ENCODE peak calls at places on chromosomes 11 and 22, in four cellular contexts. P is GM12891, G is K562, N is GM12878. U is an unnamed sample.

GRCh38 chr11:31050061-31050790 is 319.3 kb downstream of the DCDC1 start:
- DNase-seq in P (no peak), G (no peak), N (no peak), U (no peak)

GRCh38 chr22:46195487-46196165 is 45.3 kb downstream of the PPARA start:
- DNase-seq in P (no peak), G (no peak), N (no peak), U (no peak)

GRCh38 chr22:17875156-17875555 is 100.9 kb upstream of the BID start:
- DNase-seq in P (no peak), G (no peak), N (no peak), U (no peak)

GRCh38 chr11:27471067-27471587 is 1.5 kb downstream of the LGR4 start:
- DNase-seq in P (no peak), G (peak; percentile 11), N (no peak), U (no peak)

GRCh38 chr11:12354750-12355545 is 22.4 kb upstream of the PARVA start:
- DNase-seq in P (no peak), G (no peak), N (no peak), U (no peak)

GRCh38 chr22:24901448-24901847 is 45.0 kb downstream of the LHFPL7 start:
- DNase-seq in P (no peak), G (no peak), N (no peak), U (no peak)

GRCh38 chr11:253886-254270 is 17.1 kb downstream of the PSMD13 start:
- DNase-seq in P (no peak), G (no peak), N (no peak), U (no peak)

GRCh38 chr11:118108513-118108912 is 21.8 kb upstream of the SMIM35 start:
- DNase-seq in P (no peak), G (no peak), N (no peak), U (no peak)

GRCh38 chr11:131311746-131312145 is 58.7 kb upstream of the NTM start:
- DNase-seq in P (no peak), G (no peak), N (no peak), U (no peak)

GRCh38 chr11:94658888-94659287 is 91.7 kb downstream of the PIWIL4 start:
- DNase-seq in P (no peak), G (no peak), N (no peak), U (no peak)

GRCh38 chr11:59141191-59141590 is 1.5 kb upstream of the FAM111A start:
- DNase-seq in P (no peak), G (no peak), N (no peak), U (no peak)

GRCh38 chr11:9851366-9851765 is 187.5 kb downstream of the SWAP70 start:
- DNase-seq in P (no peak), G (no peak), N (no peak), U (no peak)

GRCh38 chr22:20551805-20552449 is 44.5 kb downstream of the MED15 start:
- DNase-seq in P (no peak), G (no peak), N (no peak), U (no peak)

GRCh38 chr22:23305321-23305910 is 125.1 kb downstream of the BCR start:
- DNase-seq in P (no peak), G (no peak), N (no peak), U (no peak)

GRCh38 chr11:64742087-64742939 is 1.6 kb downstream of the RASGRP2 start:
- DNase-seq in P (peak; percentile 72), G (peak; percentile 72), N (no peak), U (peak; percentile 45)

GRCh38 chr11:27456802-27457329 is 15.7 kb downstream of the LGR4 start:
- DNase-seq in P (no peak), G (no peak), N (no peak), U (no peak)

GRCh38 chr11:30351061-30351460 is 28.2 kb downstream of the ARL14EP start:
- DNase-seq in P (no peak), G (no peak), N (no peak), U (no peak)

GRCh38 chr11:84800755-84801346 is 826.3 kb downstream of the DLG2 start:
- DNase-seq in P (no peak), G (no peak), N (no peak), U (no peak)

GRCh38 chr11:47711225-47711624 is 3.9 kb downstream of the AGBL2 start:
- DNase-seq in P (no peak), G (no peak), N (no peak), U (no peak)

GRCh38 chr11:12762696-12763324 is 88.6 kb downstream of the TEAD1 start:
- DNase-seq in P (no peak), G (no peak), N (no peak), U (no peak)

GRCh38 chr11:128462802-128463385 is 124.5 kb downstream of the ETS1 start:
- DNase-seq in P (no peak), G (no peak), N (no peak), U (no peak)

GRCh38 chr11:108975641-108976071 is 310.8 kb downstream of the DDX10 start:
- DNase-seq in P (no peak), G (no peak), N (no peak), U (no peak)

GRCh38 chr11:105786766-105787165 is 176.9 kb downstream of the GRIA4 start:
- DNase-seq in P (no peak), G (no peak), N (no peak), U (no peak)

GRCh38 chr11:6402061-6402470 is 11.8 kb downstream of the SMPD1 start:
- DNase-seq in P (no peak), G (peak; percentile 23), N (no peak), U (no peak)
- TF ChIP-seq SPI1 in P (no peak), G (no peak), N (no peak), U (no peak)

GRCh38 chr11:35617687-35618496 is at the start of gene FJX1:
- DNase-seq in P (peak; percentile 72), G (peak; percentile 63), N (no peak), U (no peak)

GRCh38 chr11:35618497-35619029 is 303 bp downstream of the FJX1 start:
- DNase-seq in P (peak; percentile 47), G (peak; percentile 25), N (no peak), U (peak; percentile 13)

GRCh38 chr11:35617316-35617686 is 959 bp upstream of the FJX1 start:
- DNase-seq in P (no peak), G (no peak), N (no peak), U (no peak)

GRCh38 chr11:35614949-35615569 is 3.2 kb upstream of the FJX1 start:
- DNase-seq in P (no peak), G (no peak), N (no peak), U (no peak)

GRCh38 chr11:35615911-35616900 is 2.1 kb upstream of the FJX1 start:
- DNase-seq in P (no peak), G (peak; percentile 62), N (no peak), U (peak; percentile 36)
- TF ChIP-seq SPI1 in P (no peak), G (no peak), N (no peak), U (no peak)

GRCh38 chr11:88320149-88320559 is 17.4 kb downstream of the CTSC start:
- DNase-seq in P (no peak), G (no peak), N (no peak), U (no peak)
- TF ChIP-seq SPI1 in P (no peak), G (no peak), N (no peak), U (no peak)

DNA sequence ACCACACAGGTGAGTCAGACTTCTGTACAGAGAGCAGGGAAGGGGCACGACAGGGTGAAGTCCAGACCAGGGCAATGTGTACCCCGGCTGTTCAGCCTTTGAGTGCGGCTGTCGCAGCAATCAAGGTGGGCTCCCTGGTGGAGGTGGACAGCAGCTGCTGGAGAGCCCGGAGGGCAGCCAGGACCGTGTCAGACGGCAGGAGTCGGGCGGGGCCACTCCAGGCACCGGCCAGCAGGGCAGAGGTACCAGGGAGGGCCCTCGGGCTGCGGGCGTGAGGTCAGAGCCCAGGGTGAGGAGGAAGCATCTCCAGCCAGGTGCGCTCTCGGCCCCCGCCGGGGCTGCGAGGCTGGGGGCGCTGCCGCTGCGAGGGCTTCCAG is 802 bp upstream of the PIM3 start:
- DNase-seq in P (no peak), G (no peak), N (no peak), U (no peak)
- TF ChIP-seq SPI1 in P (no peak), G (no peak), N (no peak), U (no peak)

DNA sequence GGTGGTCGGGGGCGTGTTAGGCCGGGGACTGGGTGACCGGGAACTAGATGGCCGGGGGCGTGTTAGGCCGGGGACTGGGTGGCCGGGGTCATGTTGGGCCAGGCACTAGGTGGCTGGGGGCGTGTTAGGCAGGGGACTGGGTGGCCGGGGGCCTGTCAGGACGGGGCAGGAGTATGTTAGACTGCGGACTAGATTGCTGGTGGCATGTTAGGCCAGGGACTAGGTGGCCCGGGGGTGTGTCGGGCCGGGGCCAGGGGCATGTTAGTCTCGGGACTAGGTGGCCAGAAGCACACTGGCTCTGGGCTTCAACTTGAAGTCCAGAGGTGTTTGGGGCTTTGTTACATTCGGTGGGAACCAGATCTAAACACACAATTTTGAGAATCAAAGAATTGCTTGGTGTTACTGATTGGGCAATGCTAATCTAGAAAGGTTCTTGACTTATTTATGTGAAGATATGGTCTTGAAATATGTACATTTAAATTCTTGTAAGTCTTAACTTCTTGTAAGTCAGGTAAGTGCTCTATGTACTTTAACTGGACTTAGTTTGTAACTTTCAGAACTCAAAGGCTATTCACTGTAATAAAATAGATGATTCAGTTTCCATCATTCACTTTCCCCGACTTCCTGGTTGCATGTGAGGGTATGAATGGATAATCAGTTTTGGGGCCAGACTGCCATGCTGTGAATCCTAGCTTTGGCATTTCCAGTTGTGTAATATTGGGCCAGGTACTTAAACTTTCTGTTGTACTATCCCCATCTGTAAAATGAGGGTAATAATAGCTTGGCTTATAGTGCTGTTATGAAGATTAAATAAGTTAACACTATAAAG is 1.1 kb downstream of the EXT2 start:
- DNase-seq in P (no peak), G (peak; percentile 10), N (no peak), U (no peak)
- TF ChIP-seq SPI1 in P (no peak), G (no peak), N (no peak), U (no peak)

GRCh38 chr22:38766076-38766777 is 10.4 kb upstream of the SUN2 start:
- DNase-seq in P (no peak), G (peak; percentile 59), N (no peak), U (peak; percentile 49)
- TF ChIP-seq SPI1 in P (no peak), G (no peak), N (no peak), U (no peak)

DNA sequence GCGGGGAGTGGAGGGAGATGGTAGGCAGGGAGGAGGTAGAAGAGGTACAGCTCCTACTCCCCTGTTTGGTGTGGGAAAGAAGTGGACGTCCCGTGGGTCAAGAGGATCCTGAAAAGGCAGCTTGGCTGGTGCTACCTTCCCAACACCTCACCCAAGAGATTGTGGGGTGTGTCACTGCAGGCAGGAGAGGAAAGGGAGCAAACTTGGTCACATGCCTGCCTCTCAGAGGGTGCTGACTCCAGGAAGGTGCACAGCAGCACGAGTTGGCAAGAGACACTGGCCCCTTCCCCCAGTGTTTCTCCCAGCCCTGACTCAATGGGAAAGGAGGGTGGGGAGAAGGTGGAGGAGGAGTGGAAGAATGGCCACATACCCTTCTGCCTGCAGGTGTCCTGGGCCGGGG is 99.6 kb downstream of the CSNK2A3 start:
- DNase-seq in P (no peak), G (no peak), N (no peak), U (no peak)
- TF ChIP-seq SPI1 in P (no peak), G (no peak), N (no peak), U (no peak)

GRCh38 chr11:124536520-124536919 is 6.9 kb downstream of the OR8B12 start:
- DNase-seq in P (no peak), G (peak; percentile 40), N (no peak), U (peak; percentile 82)
- TF ChIP-seq SPI1 in P (no peak), G (peak; percentile 76), N (no peak), U (peak; percentile 89)

U was measured in HL-60.